ENCODE peak calls at places on chromosomes 7 and 10, in seven cellular contexts. Y, U, M, B, K, E and Q are unnamed samples. For H3K36me3, H3K4me1 and H3K9me3, the result is how much of the 10 kb centered on the place peaks cover.

GRCh38 chr7:106757846-106758245 is 96.9 kb upstream of the CCDC71L start:
- DNase-seq in M (no peak), U (peak), Y (peak), B (peak), E (no peak), K (peak), Q (peak)

GRCh38 chr10:77398986-77399755 is 238.4 kb downstream of the KCNMA1 start:
- DNase-seq in U (no peak), E (no peak), B (no peak), Y (no peak), K (no peak), M (no peak), Q (no peak)

GRCh38 chr7:103114576-103115008 is 34.3 kb downstream of the NAPEPLD start:
- DNase-seq in M (no peak), U (no peak), B (no peak), K (no peak), Y (no peak), E (no peak), Q (no peak)

GRCh38 chr7:149074116-149074885 is 16.2 kb downstream of the ZNF786 start:
- DNase-seq in B (no peak), U (no peak), K (no peak), Y (no peak), E (no peak), M (no peak), Q (no peak)

GRCh38 chr10:17335065-17335464 is 107.0 kb downstream of the VIM start:
- DNase-seq in K (no peak), B (no peak), M (no peak), Y (no peak), E (no peak), U (no peak), Q (no peak)

GRCh38 chr10:117398014-117398413 is 22.8 kb upstream of the PDZD8 start:
- DNase-seq in E (no peak), M (no peak), B (no peak), U (no peak), K (no peak), Y (no peak), Q (no peak)

GRCh38 chr7:22563621-22564241 is 63.7 kb upstream of the STEAP1B start:
- DNase-seq in B (no peak), E (no peak), Y (no peak), K (no peak), U (no peak), M (no peak), Q (no peak)

GRCh38 chr10:73744690-73744994 is 470 bp downstream of the SEC24C start:
- DNase-seq in M (no peak), U (no peak), B (no peak), K (peak), E (no peak), Y (no peak), Q (peak)

GRCh38 chr7:1459512-1459892 is 232 bp upstream of the MICALL2 start:
- DNase-seq in K (peak), Y (peak), E (peak), B (peak), U (peak), M (peak), Q (peak)

GRCh38 chr7:28472332-28472731 is 60.0 kb downstream of the CREB5 start:
- DNase-seq in M (no peak), U (no peak), B (no peak), K (no peak), Y (no peak), E (no peak), Q (no peak)

GRCh38 chr7:2037805-2038635 is 194.7 kb downstream of the MAD1L1 start:
- DNase-seq in U (peak), E (no peak), Y (peak), B (peak), K (no peak), M (no peak), Q (peak)

GRCh38 chr7:44460325-44460724 is 30.1 kb downstream of the NUDCD3 start:
- DNase-seq in Y (no peak), E (no peak), M (no peak), K (peak), U (no peak), B (no peak), Q (no peak)

GRCh38 chr7:44279286-44279685 is 46.1 kb downstream of the CAMK2B start:
- DNase-seq in M (no peak), K (no peak), Y (peak), B (no peak), E (peak), U (peak), Q (no peak)

GRCh38 chr7:67738-68395 is 124.5 kb upstream of the FAM20C start:
- DNase-seq in K (no peak), E (no peak), U (peak), B (no peak), M (peak), Y (no peak), Q (no peak)

GRCh38 chr7:101940830-101941229 is 123.4 kb downstream of the CUX1 start:
- DNase-seq in K (peak), U (peak), M (peak), E (no peak), B (peak), Y (no peak), Q (peak)

GRCh38 chr7:46678421-46678820 is 757.3 kb upstream of the IGFBP3 start:
- DNase-seq in M (no peak), K (no peak), Y (no peak), U (no peak), E (no peak), B (no peak), Q (no peak)

GRCh38 chr10:98433881-98434732 is 12.6 kb downstream of the HPS1 start:
- DNase-seq in K (no peak), M (no peak), Y (no peak), U (no peak), B (no peak), E (peak), Q (no peak)

GRCh38 chr10:59373071-59373470 is 10.7 kb upstream of the FAM13C start:
- DNase-seq in U (no peak), M (no peak), E (no peak), B (no peak), Y (no peak), K (no peak), Q (no peak)

GRCh38 chr7:44216521-44217030 is 15.8 kb downstream of the YKT6 start:
- DNase-seq in U (peak), K (no peak), E (no peak), Y (peak), B (peak), M (peak), Q (peak)

GRCh38 chr10:102773986-102774385 is 30.2 kb downstream of the WBP1L start:
- DNase-seq in E (no peak), U (no peak), B (no peak), M (no peak), K (peak), Y (peak), Q (no peak)

GRCh38 chr10:123424537-123424936 is 241.6 kb upstream of the GPR26 start:
- DNase-seq in U (no peak), M (no peak), E (no peak), Y (no peak), B (no peak), K (no peak), Q (no peak)

GRCh38 chr7:131897016-131897789 is 340.8 kb upstream of the PODXL start:
- DNase-seq in K (no peak), B (no peak), E (no peak), Y (no peak), U (no peak), M (no peak), Q (no peak)

GRCh38 chr7:40057292-40057691 is 77.1 kb downstream of the MPLKIP start:
- DNase-seq in U (no peak), B (no peak), K (peak), Y (no peak), M (no peak), E (no peak), Q (peak)

DNA sequence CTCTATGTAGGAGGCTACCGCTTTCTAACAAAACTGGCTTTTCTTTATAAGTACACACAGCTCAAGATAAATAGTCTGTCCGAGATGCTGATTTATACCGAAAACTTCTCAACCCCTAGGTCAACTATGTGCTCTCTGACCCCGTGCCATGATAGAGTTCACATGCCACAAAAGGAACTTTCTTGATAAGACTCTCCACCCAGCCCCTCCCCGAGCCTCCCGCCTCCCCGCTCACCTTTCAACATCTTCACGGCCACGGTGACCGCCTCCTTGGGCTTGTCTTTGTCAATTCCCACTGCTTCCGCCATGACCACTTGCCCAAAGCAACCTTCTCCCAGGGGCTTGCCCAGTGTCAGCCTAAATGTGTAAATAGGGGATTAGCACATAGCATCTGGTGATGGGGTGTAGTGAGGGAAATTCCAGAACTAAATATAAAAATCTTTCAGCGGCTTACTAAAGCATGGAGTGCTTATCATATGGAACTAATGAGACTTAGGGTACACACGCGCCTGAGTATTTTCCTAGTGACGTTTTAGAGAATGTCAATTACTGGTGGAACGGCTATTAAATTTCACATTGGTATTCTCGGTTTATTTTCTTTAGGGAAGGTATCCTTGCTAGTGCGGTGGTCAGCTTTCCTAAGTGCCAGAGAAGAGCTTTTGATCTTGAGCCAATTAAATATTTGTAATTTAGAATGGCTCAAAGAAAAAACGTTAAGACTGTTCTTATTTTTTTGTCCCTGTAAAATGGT is 97.5 kb downstream of the FGFR2 start:
- DNase-seq in M (no peak), B (no peak), Y (no peak), E (no peak), K (no peak), U (no peak), Q (no peak)
- H3K36me3 ChIP-seq in M (under half), B (under half), Y (under half), E (under half), K (under half), U (under half), Q (under half)

GRCh38 chr7:51262796-51263519 is 53.7 kb downstream of the COBL start:
- DNase-seq in Y (no peak), B (no peak), E (peak), K (no peak), U (no peak), M (no peak), Q (no peak)

GRCh38 chr7:51261950-51262795 is 54.4 kb downstream of the COBL start:
- DNase-seq in Y (no peak), M (no peak), K (peak), E (peak), U (no peak), B (no peak), Q (peak)

GRCh38 chr7:51260516-51260915 is 56.1 kb downstream of the COBL start:
- DNase-seq in E (no peak), B (no peak), Y (no peak), M (no peak), U (no peak), K (no peak), Q (no peak)

GRCh38 chr7:51259766-51260165 is 56.8 kb downstream of the COBL start:
- DNase-seq in E (no peak), Y (no peak), M (no peak), K (no peak), U (no peak), B (no peak), Q (no peak)

DNA sequence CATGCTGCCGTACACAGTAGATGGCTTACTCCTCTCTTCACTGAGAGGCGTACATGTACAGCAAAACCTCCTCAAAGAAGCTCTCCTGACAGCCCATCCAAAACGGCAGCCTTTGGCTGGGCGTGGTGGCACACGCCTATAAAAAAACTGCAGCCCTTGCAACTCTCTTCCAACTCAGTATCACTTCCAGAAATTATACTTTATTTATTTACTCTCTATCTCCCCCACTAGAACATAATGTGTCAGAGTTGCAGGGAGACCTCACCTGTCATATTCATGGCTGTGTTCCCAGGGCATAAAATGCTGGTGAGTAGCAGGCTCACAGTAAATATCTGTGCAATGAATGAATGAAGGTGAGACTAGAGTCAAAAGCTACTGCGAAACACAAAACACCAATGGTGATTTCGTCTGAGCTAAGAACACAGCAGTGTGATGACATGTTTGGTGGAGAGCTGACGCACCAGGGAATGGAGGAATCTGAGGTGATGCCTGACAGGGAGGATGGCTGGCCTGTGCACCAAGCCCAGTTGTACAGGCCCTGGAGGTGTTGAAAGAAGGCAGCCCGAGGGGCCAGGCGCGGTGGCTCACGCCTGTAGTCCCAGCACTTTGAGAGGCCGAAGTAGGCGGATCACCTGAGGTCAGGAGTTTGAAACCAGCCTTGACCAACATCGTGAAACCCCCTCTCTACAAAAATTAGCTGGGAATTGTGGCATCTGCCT is 55.3 kb downstream of the COBL start:
- DNase-seq in Y (no peak), B (no peak), U (no peak), K (no peak), M (no peak), E (peak), Q (no peak)
- H3K4me1 ChIP-seq in Y (half or more), B (under half), U (under half), K (half or more), M (under half), E (under half), Q (half or more)

DNA sequence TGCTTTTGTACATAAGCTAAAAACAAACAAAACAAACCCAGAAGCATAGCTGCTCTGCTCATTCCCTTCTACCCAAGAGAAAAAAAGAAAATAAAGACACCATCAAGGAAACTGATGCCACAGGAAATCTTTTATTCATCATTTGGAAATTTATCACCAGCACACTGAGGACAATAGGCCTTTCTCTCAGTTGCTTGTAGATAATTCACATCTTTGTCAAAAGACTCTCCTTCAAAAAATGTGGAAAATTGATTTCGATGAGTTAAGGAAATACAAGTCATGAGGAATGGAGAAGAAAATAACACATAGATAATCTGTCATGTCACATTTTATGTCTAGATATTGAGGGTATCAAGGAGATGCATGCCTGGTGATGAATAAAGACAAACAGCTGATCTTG is 53.5 kb downstream of the ZNF37A start:
- DNase-seq in E (no peak), K (no peak), M (no peak), B (no peak), Y (no peak), U (no peak), Q (no peak)
- H3K9me3 ChIP-seq in E (under half), K (under half), M (under half), B (under half), Y (under half), U (under half), Q (under half)

GRCh38 chr7:13751771-13752170 is 237.7 kb downstream of the ETV1 start:
- DNase-seq in E (no peak), M (no peak), U (no peak), Y (no peak), K (no peak), B (no peak), Q (no peak)
- H3K36me3 ChIP-seq in E (under half), M (under half), U (under half), Y (under half), K (under half), B (under half), Q (under half)

GRCh38 chr7:19294629-19295028 is 149.4 kb upstream of the FERD3L start:
- DNase-seq in Y (no peak), K (no peak), U (no peak), M (no peak), E (no peak), B (no peak), Q (no peak)
- H3K4me1 ChIP-seq in Y (under half), K (under half), U (under half), M (under half), E (under half), B (under half), Q (under half)

GRCh38 chr7:157840174-157840912 is 503.5 kb downstream of the DNAJB6 start:
- DNase-seq in B (no peak), M (no peak), Y (no peak), E (peak), U (peak), K (no peak), Q (no peak)

GRCh38 chr7:157839672-157840167 is 502.9 kb downstream of the DNAJB6 start:
- DNase-seq in E (no peak), U (peak), Y (no peak), M (no peak), B (no peak), K (no peak), Q (no peak)

GRCh38 chr7:157840913-157841756 is 504.3 kb downstream of the DNAJB6 start:
- DNase-seq in Y (no peak), M (no peak), B (no peak), E (no peak), U (peak), K (no peak), Q (no peak)

GRCh38 chr7:157837561-157837960 is 500.8 kb downstream of the DNAJB6 start:
- DNase-seq in U (peak), M (peak), B (no peak), E (no peak), Y (no peak), K (no peak), Q (no peak)

GRCh38 chr7:157839226-157839625 is 502.4 kb downstream of the DNAJB6 start:
- DNase-seq in U (peak), K (no peak), Y (no peak), M (no peak), B (no peak), E (no peak), Q (no peak)
- H3K9me3 ChIP-seq in U (under half), K (under half), Y (under half), M (under half), B (under half), E (under half), Q (under half)

DNA sequence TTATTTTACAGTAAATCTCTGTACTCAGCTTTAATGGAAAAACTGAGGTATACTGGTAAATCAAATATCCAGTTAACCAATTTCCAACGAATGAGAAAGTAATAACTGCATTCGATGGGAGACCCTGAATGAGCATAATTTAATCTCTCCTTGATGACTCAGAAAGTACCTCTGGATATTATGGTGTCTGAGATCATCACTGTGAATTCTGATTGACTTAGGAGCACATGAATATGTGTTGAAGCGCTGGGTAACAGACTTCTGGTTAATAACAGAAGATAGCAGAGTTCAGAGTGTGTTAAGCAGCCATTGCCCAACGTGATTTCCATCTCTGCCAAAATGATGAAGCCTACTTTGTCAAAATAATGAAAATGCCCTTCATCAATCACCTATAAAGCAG is 116.6 kb downstream of the NRP1 start:
- DNase-seq in Y (no peak), K (no peak), B (no peak), U (no peak), M (no peak), E (no peak), Q (no peak)
- H3K36me3 ChIP-seq in Y (half or more), K (under half), B (under half), U (under half), M (half or more), E (half or more), Q (under half)

GRCh38 chr10:63256047-63256773 is 123.1 kb downstream of the NRBF2 start:
- DNase-seq in M (no peak), B (no peak), Y (no peak), U (no peak), E (no peak), K (no peak), Q (no peak)
- H3K4me1 ChIP-seq in M (under half), B (under half), Y (half or more), U (under half), E (half or more), K (half or more), Q (under half)

GRCh38 chr7:153576096-153576495 is 476.1 kb upstream of the DPP6 start:
- DNase-seq in K (no peak), M (no peak), E (no peak), B (no peak), U (no peak), Y (no peak), Q (no peak)

GRCh38 chr7:153584132-153584531 is 468.1 kb upstream of the DPP6 start:
- DNase-seq in Y (no peak), M (no peak), K (no peak), E (no peak), U (no peak), B (no peak), Q (no peak)

GRCh38 chr7:153581415-153581814 is 470.8 kb upstream of the DPP6 start:
- DNase-seq in K (no peak), B (no peak), Y (no peak), E (no peak), M (no peak), U (no peak), Q (no peak)
- H3K9me3 ChIP-seq in K (under half), B (under half), Y (half or more), E (under half), M (under half), U (under half), Q (under half)